ENCODE peak calls at places on chromosomes 12 and 14, in five cellular contexts. Y is sigmoid colon; K is WTC11; V is ELR; U is stimulated activated CD4-positive, alpha-beta T cell treated with anti-CD3 and anti-CD28 coated beads, Interleukin-2, amount 100 ng/mL, for 24 hours. M is an unnamed sample.

GRCh38 chr12:100077367-100077766 is 65.3 kb downstream of the BLTP3B start:
- DNase-seq in Y (no peak), K (no peak), U (no peak), V (peak), M (no peak)

GRCh38 chr14:58587271-58587670 is 50.5 kb upstream of the DACT1 start:
- DNase-seq in K (no peak), Y (no peak), U (no peak), V (peak), M (no peak)

GRCh38 chr12:21169878-21170472 is 39.0 kb downstream of the SLCO1B1 start:
- DNase-seq in K (peak), Y (no peak), V (peak), U (peak), M (peak)

GRCh38 chr12:108620236-108620879 is 13.3 kb downstream of the SELPLG start:
- DNase-seq in U (no peak), K (no peak), Y (no peak), V (no peak), M (no peak)

GRCh38 chr12:125175576-125175975 is 110.3 kb downstream of the AACS start:
- DNase-seq in Y (no peak), U (no peak), V (no peak), K (no peak), M (no peak)

GRCh38 chr14:35959835-35960234 is 133.7 kb downstream of the BRMS1L start:
- DNase-seq in K (no peak), Y (no peak), U (no peak), V (no peak), M (no peak)

GRCh38 chr12:64890873-64891468 is 66.5 kb downstream of the TBC1D30 start:
- DNase-seq in Y (no peak), U (no peak), V (peak), K (no peak), M (peak)

GRCh38 chr12:45235087-45236025 is 19.5 kb downstream of the ANO6 start:
- DNase-seq in K (peak), V (peak), U (no peak), Y (peak), M (no peak)

GRCh38 chr14:31921251-31921650 is 155.9 kb upstream of the ARHGAP5 start:
- DNase-seq in Y (no peak), U (no peak), K (no peak), V (no peak), M (no peak)

GRCh38 chr12:124302807-124303578 is 8.1 kb downstream of the RFLNA start:
- DNase-seq in U (no peak), K (no peak), V (no peak), Y (no peak), M (no peak)

GRCh38 chr12:24960222-24960855 is 11.4 kb upstream of the BCAT1 start:
- DNase-seq in V (peak), U (peak), K (peak), Y (no peak), M (no peak)

GRCh38 chr14:103735815-103736545 is 20.4 kb downstream of the ZFYVE21 start:
- DNase-seq in V (no peak), K (no peak), U (no peak), Y (peak), M (no peak)

GRCh38 chr14:73850940-73851339 is 691 bp upstream of the PTGR2 start:
- DNase-seq in Y (no peak), K (no peak), V (peak), U (no peak), M (no peak)

GRCh38 chr12:101761347-101761746 is 22.1 kb upstream of the SYCP3 start:
- DNase-seq in Y (no peak), V (no peak), U (no peak), K (no peak), M (no peak)

GRCh38 chr14:96888593-96888992 is 91.4 kb downstream of the VRK1 start:
- DNase-seq in V (no peak), Y (no peak), U (no peak), K (no peak), M (no peak)

GRCh38 chr12:57461326-57461903 is 1.8 kb downstream of the GLI1 start:
- DNase-seq in K (peak), U (peak), Y (peak), V (peak), M (no peak)

GRCh38 chr14:38056270-38056669 is 151.4 kb upstream of the SSTR1 start:
- DNase-seq in U (no peak), K (peak), V (peak), Y (no peak), M (no peak)

GRCh38 chr12:575948-576612 is 87.2 kb downstream of the NINJ2 start:
- DNase-seq in Y (peak), V (peak), U (peak), K (peak), M (no peak)

GRCh38 chr12:32312049-32312670 is 87.2 kb upstream of the FGD4 start:
- DNase-seq in Y (no peak), K (no peak), U (no peak), V (peak), M (no peak)

GRCh38 chr14:56196274-56196673 is 78.1 kb downstream of the PELI2 start:
- DNase-seq in K (no peak), U (no peak), V (no peak), Y (no peak), M (no peak)

GRCh38 chr14:23664207-23664885 is 28.2 kb downstream of the DHRS2 start:
- DNase-seq in Y (no peak), V (no peak), K (no peak), U (no peak), M (no peak)

GRCh38 chr14:68283378-68284123 is 464.0 kb downstream of the RAD51B start:
- DNase-seq in K (no peak), V (no peak), U (peak), Y (no peak), M (no peak)

GRCh38 chr14:90294872-90295271 is 36.9 kb downstream of the NRDE2 start:
- DNase-seq in U (no peak), K (no peak), Y (no peak), V (no peak), M (no peak)

GRCh38 chr12:59637657-59638150 is 41.9 kb downstream of the SLC16A7 start:
- DNase-seq in Y (no peak), K (no peak), U (no peak), V (no peak), M (no peak)

GRCh38 chr14:51430079-51430478 is 190.0 kb downstream of the TMX1 start:
- DNase-seq in Y (no peak), K (no peak), V (no peak), U (no peak), M (no peak)

GRCh38 chr14:88551936-88552565 is 2.8 kb downstream of the PTPN21 start:
- DNase-seq in V (peak), U (no peak), Y (peak), K (peak), M (no peak)

GRCh38 chr12:38761636-38762342 is 143.6 kb downstream of the CPNE8 start:
- DNase-seq in V (no peak), Y (no peak), K (no peak), U (no peak), M (no peak)

GRCh38 chr12:43638786-43639185 is 86.8 kb upstream of the ADAMTS20 start:
- DNase-seq in Y (no peak), U (no peak), V (no peak), K (no peak), M (no peak)

GRCh38 chr14:105313381-105314286 is 914 bp upstream of the PACS2 start:
- DNase-seq in K (peak), Y (no peak), V (peak), U (no peak), M (no peak)

GRCh38 chr14:47619397-47619796 is 56.0 kb downstream of the MDGA2 start:
- DNase-seq in K (no peak), Y (no peak), V (no peak), U (no peak), M (no peak)